ENCODE peak calls at places on chromosome 10, in six cellular contexts. One of them, this sample, is unnamed.

GRCh38 chr10:74936577-74937445 is 110.4 kb downstream of the KAT6B start:
- DNase-seq in tibial nerve: no peak
- DNase-seq in prostate gland: no peak
- DNase-seq in Peyer's patch: no peak
- DNase-seq in ovary: no peak
- DNase-seq in esophagus squamous epithelium: no peak
- DNase-seq in this sample: no peak

GRCh38 chr10:66822801-66823200 is 103.0 kb upstream of the LRRTM3 start:
- DNase-seq in ovary: no peak
- DNase-seq in prostate gland: no peak
- DNase-seq in esophagus squamous epithelium: no peak
- DNase-seq in Peyer's patch: no peak
- DNase-seq in tibial nerve: no peak
- DNase-seq in this sample: no peak

GRCh38 chr10:96585726-96586418 is 940 bp downstream of the TM9SF3 start:
- DNase-seq in esophagus squamous epithelium: no peak
- DNase-seq in tibial nerve: no peak
- DNase-seq in ovary: no peak
- DNase-seq in Peyer's patch: peak; percentile 76
- DNase-seq in prostate gland: peak; percentile 51
- DNase-seq in this sample: no peak

GRCh38 chr10:132410779-132411532 is 14.0 kb downstream of the PWWP2B start:
- DNase-seq in prostate gland: no peak
- DNase-seq in esophagus squamous epithelium: no peak
- DNase-seq in Peyer's patch: no peak
- DNase-seq in tibial nerve: no peak
- DNase-seq in ovary: no peak
- DNase-seq in this sample: no peak

GRCh38 chr10:132539894-132540293 is 2.3 kb downstream of the INPP5A start:
- DNase-seq in Peyer's patch: no peak
- DNase-seq in esophagus squamous epithelium: no peak
- DNase-seq in prostate gland: no peak
- DNase-seq in ovary: no peak
- DNase-seq in tibial nerve: no peak
- DNase-seq in this sample: no peak

GRCh38 chr10:70582793-70583700 is 19.5 kb downstream of the PRF1 start:
- DNase-seq in tibial nerve: peak; percentile 4
- DNase-seq in prostate gland: no peak
- DNase-seq in Peyer's patch: peak; percentile 19
- DNase-seq in ovary: no peak
- DNase-seq in esophagus squamous epithelium: no peak
- DNase-seq in this sample: no peak

GRCh38 chr10:34994565-34995142 is 95.5 kb downstream of the CUL2 start:
- DNase-seq in tibial nerve: no peak
- DNase-seq in prostate gland: peak; percentile 62
- DNase-seq in esophagus squamous epithelium: no peak
- DNase-seq in ovary: peak; percentile 47
- DNase-seq in Peyer's patch: peak; percentile 55
- DNase-seq in this sample: no peak

GRCh38 chr10:75432176-75432575 is 752 bp downstream of the LRMDA start:
- DNase-seq in Peyer's patch: no peak
- DNase-seq in ovary: peak; percentile 48
- DNase-seq in esophagus squamous epithelium: no peak
- DNase-seq in tibial nerve: no peak
- DNase-seq in prostate gland: no peak
- DNase-seq in this sample: no peak

GRCh38 chr10:35217458-35217857 is 90.8 kb downstream of the CREM start:
- DNase-seq in esophagus squamous epithelium: no peak
- DNase-seq in ovary: no peak
- DNase-seq in Peyer's patch: no peak
- DNase-seq in tibial nerve: no peak
- DNase-seq in prostate gland: no peak
- DNase-seq in this sample: no peak

GRCh38 chr10:103013398-103013797 is 95.3 kb downstream of the CNNM2 start:
- DNase-seq in tibial nerve: no peak
- DNase-seq in Peyer's patch: no peak
- DNase-seq in prostate gland: no peak
- DNase-seq in ovary: no peak
- DNase-seq in esophagus squamous epithelium: no peak
- DNase-seq in this sample: no peak

GRCh38 chr10:24947304-24948097 is 4.9 kb downstream of the PRTFDC1 start:
- DNase-seq in tibial nerve: no peak
- DNase-seq in Peyer's patch: no peak
- DNase-seq in ovary: no peak
- DNase-seq in prostate gland: no peak
- DNase-seq in esophagus squamous epithelium: no peak
- DNase-seq in this sample: no peak

GRCh38 chr10:97408496-97408992 is 7.4 kb upstream of the RRP12 start:
- DNase-seq in Peyer's patch: no peak
- DNase-seq in ovary: no peak
- DNase-seq in esophagus squamous epithelium: no peak
- DNase-seq in prostate gland: peak; percentile 51
- DNase-seq in tibial nerve: no peak
- DNase-seq in this sample: no peak

GRCh38 chr10:69089638-69090599 is 2.0 kb downstream of the SRGN start:
- DNase-seq in esophagus squamous epithelium: no peak
- DNase-seq in ovary: no peak
- DNase-seq in tibial nerve: no peak
- DNase-seq in Peyer's patch: peak; percentile 86
- DNase-seq in prostate gland: no peak
- DNase-seq in this sample: no peak

GRCh38 chr10:79487296-79488194 is 24.8 kb upstream of the EIF5AL1 start:
- DNase-seq in ovary: peak; percentile 43
- DNase-seq in esophagus squamous epithelium: no peak
- DNase-seq in prostate gland: peak; percentile 41
- DNase-seq in Peyer's patch: peak; percentile 65
- DNase-seq in tibial nerve: peak; percentile 30
- DNase-seq in this sample: peak; percentile 46

GRCh38 chr10:132684164-132684891 is 101.6 kb downstream of the NKX6-2 start:
- DNase-seq in prostate gland: no peak
- DNase-seq in Peyer's patch: peak; percentile 50
- DNase-seq in ovary: no peak
- DNase-seq in esophagus squamous epithelium: no peak
- DNase-seq in tibial nerve: no peak
- DNase-seq in this sample: peak; percentile 16

GRCh38 chr10:77637986-77638765 is 568 bp upstream of the KCNMA1 start:
- DNase-seq in prostate gland: no peak
- DNase-seq in tibial nerve: no peak
- DNase-seq in esophagus squamous epithelium: no peak
- DNase-seq in ovary: peak; percentile 41
- DNase-seq in Peyer's patch: no peak
- DNase-seq in this sample: no peak

GRCh38 chr10:117449636-117450035 is 74.4 kb upstream of the PDZD8 start:
- DNase-seq in esophagus squamous epithelium: no peak
- DNase-seq in Peyer's patch: peak; percentile 50
- DNase-seq in ovary: no peak
- DNase-seq in tibial nerve: no peak
- DNase-seq in prostate gland: no peak
- DNase-seq in this sample: no peak

GRCh38 chr10:130136214-130137076 is at the start of gene GLRX3:
- DNase-seq in prostate gland: peak; percentile 86
- DNase-seq in Peyer's patch: peak; percentile 95
- DNase-seq in esophagus squamous epithelium: peak; percentile 21
- DNase-seq in tibial nerve: peak; percentile 80
- DNase-seq in ovary: peak; percentile 87
- DNase-seq in this sample: peak; percentile 91

GRCh38 chr10:124630551-124630950 is 113.6 kb downstream of the FAM53B start:
- DNase-seq in tibial nerve: no peak
- DNase-seq in ovary: no peak
- DNase-seq in prostate gland: no peak
- DNase-seq in esophagus squamous epithelium: no peak
- DNase-seq in Peyer's patch: no peak
- DNase-seq in this sample: no peak

GRCh38 chr10:124629842-124630241 is 114.3 kb downstream of the FAM53B start:
- DNase-seq in Peyer's patch: no peak
- DNase-seq in tibial nerve: no peak
- DNase-seq in prostate gland: no peak
- DNase-seq in ovary: no peak
- DNase-seq in esophagus squamous epithelium: no peak
- DNase-seq in this sample: no peak

GRCh38 chr10:124632064-124632531 is 112.1 kb downstream of the FAM53B start:
- DNase-seq in tibial nerve: peak; percentile 51
- DNase-seq in Peyer's patch: no peak
- DNase-seq in ovary: peak; percentile 76
- DNase-seq in prostate gland: peak; percentile 87
- DNase-seq in esophagus squamous epithelium: no peak
- DNase-seq in this sample: peak; percentile 53

GRCh38 chr10:124629410-124629809 is 114.8 kb downstream of the FAM53B start:
- DNase-seq in esophagus squamous epithelium: no peak
- DNase-seq in Peyer's patch: no peak
- DNase-seq in ovary: no peak
- DNase-seq in tibial nerve: no peak
- DNase-seq in prostate gland: no peak
- DNase-seq in this sample: no peak

GRCh38 chr10:124632566-124632965 is 111.6 kb downstream of the FAM53B start:
- DNase-seq in tibial nerve: no peak
- DNase-seq in Peyer's patch: no peak
- DNase-seq in prostate gland: peak; percentile 50
- DNase-seq in ovary: no peak
- DNase-seq in esophagus squamous epithelium: no peak
- DNase-seq in this sample: no peak
- H3K4me1 ChIP-seq in tibial nerve: peaks cover 57% of the 10 kb centered on the region
- H3K4me1 ChIP-seq in Peyer's patch: peaks cover 40% of the 10 kb centered on the region
- H3K4me1 ChIP-seq in prostate gland: peaks cover 11% of the 10 kb centered on the region
- H3K4me1 ChIP-seq in ovary: peaks cover 47% of the 10 kb centered on the region
- H3K4me1 ChIP-seq in esophagus squamous epithelium: peaks cover 72% of the 10 kb centered on the region
- H3K4me1 ChIP-seq in this sample: peaks cover 75% of the 10 kb centered on the region

GRCh38 chr10:95315509-95315908 is 24.7 kb upstream of the PDLIM1 start:
- DNase-seq in prostate gland: no peak
- DNase-seq in ovary: no peak
- DNase-seq in tibial nerve: no peak
- DNase-seq in Peyer's patch: peak; percentile 9
- DNase-seq in esophagus squamous epithelium: no peak
- DNase-seq in this sample: no peak

GRCh38 chr10:95314519-95314918 is 23.7 kb upstream of the PDLIM1 start:
- DNase-seq in ovary: no peak
- DNase-seq in Peyer's patch: peak; percentile 23
- DNase-seq in tibial nerve: no peak
- DNase-seq in prostate gland: no peak
- DNase-seq in esophagus squamous epithelium: no peak
- DNase-seq in this sample: no peak

GRCh38 chr10:95324436-95325268 is 33.8 kb upstream of the PDLIM1 start:
- DNase-seq in tibial nerve: no peak
- DNase-seq in esophagus squamous epithelium: no peak
- DNase-seq in ovary: no peak
- DNase-seq in prostate gland: no peak
- DNase-seq in Peyer's patch: peak; percentile 32
- DNase-seq in this sample: peak; percentile 51

GRCh38 chr10:95321554-95322301 is 30.9 kb upstream of the PDLIM1 start:
- DNase-seq in ovary: no peak
- DNase-seq in esophagus squamous epithelium: no peak
- DNase-seq in prostate gland: no peak
- DNase-seq in tibial nerve: no peak
- DNase-seq in Peyer's patch: no peak
- DNase-seq in this sample: no peak

DNA sequence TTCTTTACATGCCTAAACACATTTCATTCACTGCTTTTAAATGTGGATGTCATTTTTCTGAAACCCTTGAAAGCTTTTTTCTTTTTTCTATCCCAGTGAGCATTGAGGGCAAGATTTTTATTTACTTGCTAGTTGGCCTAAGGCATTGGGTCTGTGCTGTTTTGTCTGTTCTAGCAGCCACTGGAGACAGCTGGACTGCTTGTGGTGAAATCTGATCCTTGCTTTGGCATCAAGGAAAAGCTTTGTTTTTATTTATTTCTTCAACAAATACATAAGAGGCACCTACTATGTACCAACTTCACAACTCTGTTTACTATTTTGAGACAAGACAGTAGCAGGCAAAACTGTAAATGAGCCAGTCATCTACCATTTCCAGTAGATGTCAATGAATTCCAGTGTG is 28.4 kb upstream of the PDLIM1 start:
- DNase-seq in esophagus squamous epithelium: no peak
- DNase-seq in tibial nerve: no peak
- DNase-seq in ovary: no peak
- DNase-seq in Peyer's patch: peak; percentile 19
- DNase-seq in prostate gland: no peak
- DNase-seq in this sample: no peak
- H3K27ac ChIP-seq in esophagus squamous epithelium: no peak overlapping the region
- H3K27ac ChIP-seq in tibial nerve: no peak overlapping the region
- H3K27ac ChIP-seq in ovary: no peak overlapping the region
- H3K27ac ChIP-seq in Peyer's patch: no peak overlapping the region
- H3K27ac ChIP-seq in prostate gland: no peak overlapping the region
- H3K27ac ChIP-seq in this sample: no peak overlapping the region

GRCh38 chr10:14603539-14604102 is 171.1 kb downstream of the FAM107B start:
- DNase-seq in tibial nerve: no peak
- DNase-seq in ovary: peak; percentile 23
- DNase-seq in Peyer's patch: no peak
- DNase-seq in prostate gland: no peak
- DNase-seq in esophagus squamous epithelium: no peak
- DNase-seq in this sample: no peak

GRCh38 chr10:14602807-14603538 is 171.7 kb downstream of the FAM107B start:
- DNase-seq in Peyer's patch: no peak
- DNase-seq in tibial nerve: no peak
- DNase-seq in ovary: no peak
- DNase-seq in prostate gland: no peak
- DNase-seq in esophagus squamous epithelium: no peak
- DNase-seq in this sample: no peak

GRCh38 chr10:14600065-14600464 is 174.6 kb downstream of the FAM107B start:
- DNase-seq in Peyer's patch: no peak
- DNase-seq in esophagus squamous epithelium: no peak
- DNase-seq in tibial nerve: no peak
- DNase-seq in prostate gland: no peak
- DNase-seq in ovary: no peak
- DNase-seq in this sample: no peak

GRCh38 chr10:14604181-14605142 is 170.2 kb downstream of the FAM107B start:
- DNase-seq in Peyer's patch: peak; percentile 89
- DNase-seq in ovary: peak; percentile 89
- DNase-seq in esophagus squamous epithelium: peak; percentile 7
- DNase-seq in tibial nerve: peak; percentile 76
- DNase-seq in prostate gland: peak; percentile 82
- DNase-seq in this sample: peak; percentile 93

GRCh38 chr10:14601872-14602725 is 172.6 kb downstream of the FAM107B start:
- DNase-seq in esophagus squamous epithelium: no peak
- DNase-seq in prostate gland: no peak
- DNase-seq in ovary: no peak
- DNase-seq in Peyer's patch: peak; percentile 87
- DNase-seq in tibial nerve: no peak
- DNase-seq in this sample: no peak
- TF ChIP-seq POLR2A in esophagus squamous epithelium: no peak
- TF ChIP-seq POLR2A in prostate gland: no peak
- TF ChIP-seq POLR2A in ovary: no peak
- TF ChIP-seq POLR2A in Peyer's patch: no peak
- TF ChIP-seq POLR2A in tibial nerve: no peak
- TF ChIP-seq POLR2A in this sample: no peak

DNA sequence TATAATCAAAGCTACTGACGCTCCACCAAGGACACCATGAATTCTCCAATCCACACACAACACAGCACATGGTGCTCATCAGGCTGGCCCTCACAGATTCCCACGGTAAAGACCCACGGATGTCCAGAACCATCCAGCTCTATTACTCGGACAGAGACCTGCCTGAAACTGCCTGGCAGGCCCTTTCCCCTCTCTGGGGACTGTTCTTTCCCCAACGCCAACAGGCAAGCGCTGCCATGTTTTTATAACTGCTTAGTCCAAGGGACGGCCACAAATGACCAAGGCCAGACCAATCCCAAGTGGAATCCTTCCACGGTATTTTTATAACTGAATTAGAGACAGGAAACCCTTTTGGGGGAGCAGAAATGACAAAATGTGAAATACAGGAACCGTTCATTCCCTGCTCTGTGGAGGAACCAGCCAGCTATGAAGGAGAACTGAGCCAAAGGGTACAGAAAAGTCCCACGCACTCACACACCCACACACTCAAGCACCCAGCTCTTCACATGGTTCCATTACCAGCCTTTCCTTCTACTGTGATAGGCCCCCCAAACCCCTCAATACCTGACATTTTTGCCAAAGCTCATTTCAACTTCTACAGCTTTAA is 4.1 kb downstream of the PIP4K2A start:
- DNase-seq in tibial nerve: no peak
- DNase-seq in Peyer's patch: peak; percentile 65
- DNase-seq in ovary: no peak
- DNase-seq in prostate gland: no peak
- DNase-seq in esophagus squamous epithelium: no peak
- DNase-seq in this sample: no peak
- H3K4me1 ChIP-seq in tibial nerve: no peaks in the 10 kb centered on the region
- H3K4me1 ChIP-seq in Peyer's patch: peaks cover 9% of the 10 kb centered on the region
- H3K4me1 ChIP-seq in ovary: no peaks in the 10 kb centered on the region
- H3K4me1 ChIP-seq in prostate gland: no peaks in the 10 kb centered on the region
- H3K4me1 ChIP-seq in esophagus squamous epithelium: peaks cover 62% of the 10 kb centered on the region
- H3K4me1 ChIP-seq in this sample: no peaks in the 10 kb centered on the region